ENCODE peak calls at places on chromosome 11, in eight cellular contexts. C is activated T-cell treated with anti-CD3 and anti-CD28 coated beads for 48 hours; E is activated T-helper 1 cell treated with anti-CD3 and anti-CD28 coated beads, Interleukin-12 subunit alpha, Interleukin-12 subunit beta, Interleukin-2, Interleukin-4 antibody, amounts not matched to agents 30 ng/mL and 10 ng/mL and 1 ng/mL, durations not matched to agents 14 hours and 24 hours and 36 hours; F is Calu3; P is HL-60; J is NCI-H774; B is stimulated activated effector memory CD8-positive, alpha-beta T cell treated with anti-CD3 and anti-CD28 coated beads, Interleukin-12 subunit alpha, Interleukin-12 subunit beta, amount 100 ng/mL, for 72 hours; O is HTR-8/SVneo. S is an unnamed sample.

GRCh38 chr11:75615709-75616108 is 53.1 kb downstream of the MAP6 start:
- DNase-seq in J (no peak), E (no peak), B (no peak), F (no peak), O (no peak), C (no peak), P (no peak), S (no peak)

GRCh38 chr11:118305726-118306125 is 1.2 kb downstream of the CD3E start:
- DNase-seq in J (no peak), F (no peak), E (peak; percentile 38), B (no peak), C (no peak), P (no peak), O (no peak), S (no peak)

GRCh38 chr11:2139118-2139490 is at the start of gene IGF2:
- DNase-seq in J (no peak), B (no peak), F (no peak), C (no peak), E (no peak), P (no peak), O (no peak), S (no peak)

GRCh38 chr11:32939866-32940265 is 47.3 kb downstream of the QSER1 start:
- DNase-seq in P (no peak), E (no peak), F (no peak), J (no peak), B (no peak), O (no peak), C (no peak), S (no peak)

GRCh38 chr11:121348220-121348875 is 55.8 kb downstream of the SC5D start:
- DNase-seq in O (no peak), J (no peak), P (no peak), E (no peak), B (no peak), F (no peak), C (no peak), S (no peak)

GRCh38 chr11:128892866-128893565 is 1.9 kb downstream of the KCNJ5 start:
- DNase-seq in C (no peak), P (no peak), F (no peak), B (no peak), E (no peak), J (no peak), O (no peak), S (no peak)

GRCh38 chr11:126925321-126926093 is 75.1 kb downstream of the KIRREL3 start:
- DNase-seq in J (no peak), E (no peak), O (no peak), P (no peak), C (no peak), B (no peak), F (no peak), S (no peak)

GRCh38 chr11:67507242-67507890 is 596 bp downstream of the CDK2AP2 start:
- DNase-seq in P (no peak), F (no peak), O (no peak), C (no peak), B (no peak), J (peak; percentile 83), E (no peak), S (no peak)

GRCh38 chr11:114610984-114611944 is 15.7 kb upstream of the NXPE4 start:
- DNase-seq in C (no peak), J (no peak), P (no peak), E (no peak), F (no peak), B (no peak), O (no peak), S (no peak)

GRCh38 chr11:113261709-113262475 is 52.5 kb upstream of the TTC12 start:
- DNase-seq in F (no peak), J (no peak), B (no peak), P (no peak), E (no peak), C (no peak), O (no peak), S (no peak)

GRCh38 chr11:66739983-66740382 is 11.0 kb upstream of the SPTBN2 start:
- DNase-seq in C (no peak), O (no peak), F (no peak), B (no peak), E (no peak), P (no peak), J (no peak), S (no peak)

GRCh38 chr11:33376331-33377099 is 119.3 kb downstream of the HIPK3 start:
- DNase-seq in F (peak; percentile 59), E (no peak), P (no peak), B (no peak), J (no peak), C (no peak), O (no peak), S (no peak)

GRCh38 chr11:8658210-8658968 is 24.1 kb downstream of the TRIM66 start:
- DNase-seq in B (no peak), O (no peak), J (no peak), C (no peak), F (no peak), P (no peak), E (no peak), S (no peak)

GRCh38 chr11:47603295-47603694 is 9.1 kb upstream of the C1QTNF4 start:
- DNase-seq in O (no peak), B (no peak), F (no peak), P (no peak), J (no peak), C (no peak), E (no peak), S (no peak)

GRCh38 chr11:65870706-65871681 is 1.6 kb downstream of the EFEMP2 start:
- DNase-seq in F (no peak), J (no peak), P (no peak), O (no peak), C (no peak), B (no peak), E (no peak), S (no peak)

GRCh38 chr11:65485820-65486219 is 13.0 kb upstream of the MALAT1 start:
- DNase-seq in B (no peak), F (no peak), E (no peak), O (no peak), J (no peak), C (no peak), P (no peak), S (no peak)

GRCh38 chr11:2737876-2738275 is 38.1 kb upstream of the KCNQ1OT1 start:
- DNase-seq in F (peak; percentile 17), J (no peak), E (no peak), B (no peak), C (no peak), O (no peak), P (no peak), S (no peak)

GRCh38 chr11:111778047-111778558 is 11.9 kb upstream of the PPP2R1B start:
- DNase-seq in O (no peak), B (no peak), E (no peak), C (no peak), P (no peak), J (no peak), F (no peak), S (no peak)

GRCh38 chr11:62732830-62733229 is 4.5 kb downstream of the TTC9C start:
- DNase-seq in P (no peak), E (no peak), C (no peak), B (no peak), J (no peak), O (no peak), F (no peak), S (no peak)

GRCh38 chr11:119433369-119433749 is 10.4 kb upstream of the THY1 start:
- DNase-seq in O (peak; percentile 38), E (no peak), P (no peak), B (no peak), J (no peak), F (no peak), C (no peak), S (no peak)

GRCh38 chr11:75142714-75143419 is 8.0 kb upstream of the SLCO2B1 start:
- DNase-seq in B (peak; percentile 50), O (peak; percentile 98), F (peak; percentile 54), C (peak; percentile 71), J (peak; percentile 3), P (peak; percentile 89), E (peak; percentile 76), S (peak; percentile 62)

GRCh38 chr11:34263462-34264186 is 94.2 kb downstream of the ABTB2 start:
- DNase-seq in J (peak; percentile 62), C (no peak), E (no peak), F (peak; percentile 89), O (no peak), P (no peak), B (no peak), S (no peak)

GRCh38 chr11:62054484-62055121 is 69.2 kb upstream of the INCENP start:
- DNase-seq in B (no peak), F (peak; percentile 66), E (no peak), C (no peak), J (peak; percentile 6), P (no peak), O (no peak), S (no peak)

GRCh38 chr11:121321614-121322243 is 29.2 kb downstream of the SC5D start:
- DNase-seq in B (no peak), F (peak; percentile 13), J (peak; percentile 63), O (peak; percentile 18), E (peak; percentile 22), P (no peak), C (no peak), S (no peak)

GRCh38 chr11:57474017-57474750 is 13.9 kb downstream of the RTN4RL2 start:
- DNase-seq in J (no peak), B (no peak), F (no peak), P (no peak), C (no peak), O (no peak), E (no peak), S (peak; percentile 10)

GRCh38 chr11:61671527-61671926 is 8.7 kb upstream of the DAGLA start:
- DNase-seq in P (no peak), E (no peak), O (no peak), C (no peak), J (no peak), B (no peak), F (no peak), S (no peak)

GRCh38 chr11:86671386-86672006 is 920 bp downstream of the ME3 start:
- DNase-seq in B (no peak), E (no peak), J (peak; percentile 28), C (no peak), F (no peak), O (no peak), P (no peak), S (no peak)

GRCh38 chr11:73384871-73385692 is 8.9 kb downstream of the RELT start:
- DNase-seq in O (no peak), P (peak; percentile 93), J (no peak), B (no peak), F (no peak), C (no peak), E (no peak), S (no peak)

GRCh38 chr11:123560001-123560400 is 94.4 kb downstream of the SCN3B start:
- DNase-seq in B (no peak), C (peak; percentile 24), E (peak; percentile 24), O (no peak), F (no peak), J (peak; percentile 77), P (no peak), S (no peak)

GRCh38 chr11:101445761-101446160 is 138.0 kb downstream of the TRPC6 start:
- DNase-seq in O (no peak), E (no peak), J (no peak), C (no peak), P (no peak), B (no peak), F (no peak), S (no peak)

GRCh38 chr11:125728969-125729368 is 17.1 kb upstream of the PATE1 start:
- DNase-seq in O (no peak), J (no peak), P (no peak), F (no peak), B (no peak), E (no peak), C (no peak), S (no peak)

GRCh38 chr11:75950141-75950540 is 135.1 kb downstream of the UVRAG start:
- DNase-seq in B (no peak), F (no peak), E (no peak), O (no peak), C (no peak), P (no peak), J (no peak), S (no peak)

GRCh38 chr11:10385696-10386095 is 69.4 kb upstream of the AMPD3 start:
- DNase-seq in J (no peak), F (no peak), E (no peak), O (no peak), C (no peak), P (no peak), B (no peak), S (no peak)

GRCh38 chr11:9765320-9766101 is 101.6 kb downstream of the SWAP70 start:
- DNase-seq in B (no peak), F (no peak), P (no peak), E (no peak), O (peak; percentile 80), J (no peak), C (no peak), S (no peak)

S was measured in SIG-M5.